ENCODE peak calls at places on chromosomes 13 and 19, in four cellular contexts. X is activated naive CD4-positive, alpha-beta T cell treated with anti-CD3 and anti-CD28 coated beads, Interleukin-2, amount 10 ng/mL, durations not matched to agents 7 days and 5 days; R is GM20000; L is stimulated activated CD8-positive, alpha-beta memory T cell treated with anti-CD3 and anti-CD28 coated beads, Interleukin-4, amount 100 ng/mL, for 1 hour. U is an unnamed sample.

GRCh38 chr13:27982361-27982760 is 6.1 kb downstream of the URAD start:
- DNase-seq in X (no peak), R (no peak), L (no peak), U (no peak)

GRCh38 chr19:58558623-58559274 is 338 bp upstream of the UBE2M start:
- DNase-seq in X (peak; percentile 100), R (peak; percentile 97), L (peak; percentile 99), U (peak; percentile 99)

GRCh38 chr13:100646030-100646673 is 28.4 kb downstream of the TMTC4 start:
- DNase-seq in X (no peak), R (no peak), L (no peak), U (no peak)

GRCh38 chr13:31090921-31091624 is 70.6 kb downstream of the HSPH1 start:
- DNase-seq in X (no peak), R (no peak), L (no peak), U (no peak)

GRCh38 chr13:25652764-25653163 is 281.0 kb downstream of the ATP8A2 start:
- DNase-seq in X (no peak), R (no peak), L (no peak), U (no peak)

GRCh38 chr19:1986357-1987162 is 29.0 kb downstream of the BTBD2 start:
- DNase-seq in X (no peak), R (no peak), L (no peak), U (no peak)

GRCh38 chr19:14149509-14149994 is 13.2 kb upstream of the ASF1B start:
- DNase-seq in X (peak; percentile 76), R (peak; percentile 65), L (peak; percentile 21), U (no peak)

GRCh38 chr13:67278230-67278629 is 48.1 kb upstream of the PCDH9 start:
- DNase-seq in X (no peak), R (no peak), L (no peak), U (peak; percentile 59)

U was measured in adipocyte.